ENCODE peak calls at places on chromosome 11, in eight cellular contexts. S is PC-3; Z is CD4-positive, alpha-beta T cell; X is CD4-positive, alpha-beta memory T cell; R is brain microvascular endothelial cell; Y is pancreas; T is cardiac muscle cell; M is AG04450. F is an unnamed sample.

GRCh38 chr11:70002433-70002832 is 75.7 kb upstream of the ANO1 start:
- DNase-seq in S (no peak), Z (no peak), X (no peak), R (no peak), Y (no peak), T (no peak), M (no peak), F (no peak)

GRCh38 chr11:10913996-10914514 is 56.2 kb upstream of the ZBED5 start:
- DNase-seq in S (no peak), Z (no peak), X (no peak), R (no peak), Y (no peak), T (no peak), M (no peak), F (no peak)

GRCh38 chr11:73350908-73351636 is 25.1 kb upstream of the RELT start:
- DNase-seq in S (peak; percentile 81), Z (peak; percentile 44), X (peak; percentile 77), R (peak; percentile 61), Y (peak; percentile 30), T (peak; percentile 86), M (peak; percentile 57), F (peak; percentile 72)

GRCh38 chr11:132312616-132313210 is 942.3 kb downstream of the NTM start:
- DNase-seq in S (no peak), Z (no peak), X (no peak), R (peak; percentile 50), Y (no peak), T (peak; percentile 55), M (no peak), F (no peak)

GRCh38 chr11:70575396-70576060 is 177.2 kb downstream of the CTTN start:
- DNase-seq in S (no peak), Z (no peak), X (no peak), R (no peak), Y (no peak), T (no peak), M (no peak), F (no peak)

GRCh38 chr11:65504671-65505433 is 6.0 kb downstream of the MALAT1 start:
- DNase-seq in S (no peak), Z (no peak), X (peak; percentile 19), R (peak; percentile 31), Y (no peak), T (peak; percentile 68), M (no peak), F (no peak)

GRCh38 chr11:125345706-125346561 is 150.1 kb downstream of the FEZ1 start:
- DNase-seq in S (peak; percentile 74), Z (peak; percentile 17), X (peak; percentile 15), R (peak; percentile 82), Y (peak; percentile 54), T (peak; percentile 93), M (peak; percentile 50), F (peak; percentile 63)

GRCh38 chr11:5626191-5626590 is 1.4 kb downstream of the TRIM34 start:
- DNase-seq in S (no peak), Z (no peak), X (no peak), R (no peak), Y (no peak), T (peak; percentile 12), M (no peak), F (no peak)

GRCh38 chr11:87036756-87037449 is 831 bp upstream of the TMEM135 start:
- DNase-seq in S (peak; percentile 51), Z (no peak), X (no peak), R (no peak), Y (no peak), T (no peak), M (no peak), F (no peak)

GRCh38 chr11:60775420-60775961 is 9.6 kb upstream of the MS4A10 start:
- DNase-seq in S (peak; percentile 97), Z (peak; percentile 81), X (peak; percentile 80), R (peak; percentile 89), Y (peak; percentile 74), T (peak; percentile 96), M (peak; percentile 81), F (peak; percentile 74)

GRCh38 chr11:68890490-68891231 is 13.0 kb downstream of the MRPL21 start:
- DNase-seq in S (no peak), Z (no peak), X (no peak), R (peak; percentile 94), Y (peak; percentile 41), T (peak; percentile 80), M (no peak), F (peak; percentile 52)

GRCh38 chr11:63610604-63611394 is 3.4 kb downstream of the PLAAT3 start:
- DNase-seq in S (no peak), Z (no peak), X (no peak), R (peak; percentile 33), Y (no peak), T (no peak), M (no peak), F (no peak)

GRCh38 chr11:120306519-120307242 is 18.4 kb upstream of the TLCD5 start:
- DNase-seq in S (peak; percentile 98), Z (no peak), X (no peak), R (peak; percentile 86), Y (no peak), T (peak; percentile 85), M (peak; percentile 63), F (no peak)

GRCh38 chr11:112524808-112525207 is 264.1 kb upstream of the PLET1 start:
- DNase-seq in S (no peak), Z (no peak), X (no peak), R (no peak), Y (no peak), T (no peak), M (no peak), F (no peak)
- H3K27ac ChIP-seq in S (no peak overlapping the region), Z (no peak overlapping the region), X (no peak overlapping the region), R (no peak overlapping the region), Y (peak overlapping the region; percentile 54), T (no peak overlapping the region), M (no peak overlapping the region), F (no peak overlapping the region)

GRCh38 chr11:1571760-1572199 is 291 bp downstream of the DUSP8 start:
- DNase-seq in S (no peak), Z (no peak), X (no peak), R (no peak), Y (no peak), T (no peak), M (no peak), F (no peak)
- H3K27ac ChIP-seq in S (no peak overlapping the region), Z (no peak overlapping the region), X (peak overlapping the region; percentile 63), R (no peak overlapping the region), Y (peak overlapping the region; percentile 46), T (no peak overlapping the region), M (no peak overlapping the region), F (peak overlapping the region; percentile 58)

GRCh38 chr11:78784321-78785061 is 209.8 kb upstream of the NARS2 start:
- DNase-seq in S (peak; percentile 90), Z (no peak), X (no peak), R (peak; percentile 68), Y (no peak), T (peak; percentile 44), M (peak; percentile 70), F (no peak)

GRCh38 chr11:78788533-78788932 is 213.9 kb upstream of the NARS2 start:
- DNase-seq in S (no peak), Z (no peak), X (no peak), R (no peak), Y (no peak), T (no peak), M (no peak), F (no peak)

GRCh38 chr11:78787696-78788095 is 213.0 kb upstream of the NARS2 start:
- DNase-seq in S (no peak), Z (no peak), X (no peak), R (no peak), Y (no peak), T (no peak), M (no peak), F (no peak)

GRCh38 chr11:78786086-78786485 is 211.4 kb upstream of the NARS2 start:
- DNase-seq in S (no peak), Z (no peak), X (no peak), R (no peak), Y (no peak), T (no peak), M (no peak), F (no peak)

GRCh38 chr11:78786746-78787145 is 212.1 kb upstream of the NARS2 start:
- DNase-seq in S (no peak), Z (no peak), X (no peak), R (no peak), Y (no peak), T (no peak), M (no peak), F (no peak)
- H3K27ac ChIP-seq in S (no peak overlapping the region), Z (no peak overlapping the region), X (no peak overlapping the region), R (no peak overlapping the region), Y (no peak overlapping the region), T (no peak overlapping the region), M (no peak overlapping the region), F (no peak overlapping the region)

DNA sequence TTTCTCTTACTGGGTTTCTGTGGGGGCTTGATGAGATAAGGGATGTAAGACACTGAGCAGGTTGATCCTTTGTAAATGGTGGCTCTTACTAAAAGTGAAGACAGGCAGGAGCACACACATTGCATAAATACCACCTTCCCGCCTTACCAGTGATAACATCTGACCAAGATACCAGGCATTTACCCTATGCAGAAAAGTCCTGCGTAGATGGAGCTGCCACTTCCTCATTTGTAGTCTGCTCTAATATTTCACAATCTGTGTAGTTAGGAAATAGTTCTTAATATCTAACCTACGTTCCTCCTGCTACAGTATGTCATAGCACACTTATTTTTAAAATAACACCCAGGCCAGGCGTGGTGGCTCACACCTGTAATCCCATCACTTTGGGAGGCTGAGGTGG is 23.9 kb upstream of the SWAP70 start:
- DNase-seq in S (no peak), Z (no peak), X (no peak), R (no peak), Y (no peak), T (peak; percentile 57), M (no peak), F (no peak)
- H3K27ac ChIP-seq in S (no peak overlapping the region), Z (no peak overlapping the region), X (no peak overlapping the region), R (no peak overlapping the region), Y (peak overlapping the region; percentile 24), T (no peak overlapping the region), M (no peak overlapping the region), F (peak overlapping the region; percentile 53)